ENCODE peak calls at places on chromosome 3, in seven cellular contexts. A is putamen, B is Calu3, Q is PC-3, S is PC-9, P is NCI-H1105 treated with DMSO at 0.1 percent for 48 hours, H is Right ventricle myocardium superior. Y is an unnamed sample.

GRCh38 chr3:44130249-44130648 is 111.4 kb upstream of the TOPAZ1 start:
- DNase-seq in A (no peak), B (no peak), Q (no peak), S (no peak), P (no peak), H (no peak), Y (no peak)

GRCh38 chr3:35078780-35079179 is 560.5 kb upstream of the ARPP21 start:
- DNase-seq in A (no peak), B (no peak), Q (no peak), S (no peak), P (no peak), H (no peak), Y (no peak)

GRCh38 chr3:146594843-146595482 is 10.2 kb downstream of the PLSCR5 start:
- DNase-seq in A (no peak), B (no peak), Q (peak), S (no peak), P (peak), H (no peak), Y (no peak)

GRCh38 chr3:146337991-146338390 is 87.1 kb upstream of the PLSCR4 start:
- DNase-seq in A (no peak), B (no peak), Q (no peak), S (no peak), P (no peak), H (no peak), Y (no peak)

GRCh38 chr3:65712156-65712555 is 326.6 kb downstream of the MAGI1 start:
- DNase-seq in A (no peak), B (no peak), Q (no peak), S (no peak), P (no peak), H (no peak), Y (no peak)

GRCh38 chr3:197394464-197395321 is 96.3 kb upstream of the DLG1 start:
- DNase-seq in A (no peak), B (no peak), Q (peak), S (peak), P (no peak), H (peak), Y (no peak)

GRCh38 chr3:188342991-188343732 is 189.2 kb downstream of the LPP start:
- DNase-seq in A (no peak), B (no peak), Q (no peak), S (no peak), P (no peak), H (peak), Y (no peak)

GRCh38 chr3:132788299-132788698 is 66.1 kb upstream of the NPHP3 start:
- DNase-seq in A (no peak), B (no peak), Q (peak), S (no peak), P (peak), H (no peak), Y (no peak)

GRCh38 chr3:47092090-47092489 is 71.8 kb downstream of the SETD2 start:
- DNase-seq in A (no peak), B (no peak), Q (no peak), S (no peak), P (no peak), H (no peak), Y (no peak)

GRCh38 chr3:22587446-22587845 is 615.7 kb upstream of the UBE2E2 start:
- DNase-seq in A (no peak), B (no peak), Q (no peak), S (no peak), P (no peak), H (no peak), Y (no peak)

GRCh38 chr3:66038726-66039589 is at the start of gene MAGI1:
- DNase-seq in A (peak), B (peak), Q (peak), S (peak), P (peak), H (peak), Y (peak)

GRCh38 chr3:142481196-142481595 is 33.4 kb upstream of the XRN1 start:
- DNase-seq in A (no peak), B (no peak), Q (no peak), S (no peak), P (no peak), H (no peak), Y (no peak)

GRCh38 chr3:107813066-107813465 is 277.8 kb downstream of the CD47 start:
- DNase-seq in A (no peak), B (no peak), Q (no peak), S (no peak), P (no peak), H (no peak), Y (no peak)

GRCh38 chr3:108296239-108296638 is at the start of gene HHLA2:
- DNase-seq in A (no peak), B (peak), Q (peak), S (peak), P (no peak), H (no peak), Y (no peak)

GRCh38 chr3:189621948-189622603 is 9.1 kb upstream of the TP63 start:
- DNase-seq in A (no peak), B (no peak), Q (peak), S (no peak), P (no peak), H (no peak), Y (no peak)

GRCh38 chr3:197363553-197364409 is 65.4 kb upstream of the DLG1 start:
- DNase-seq in A (no peak), B (no peak), Q (no peak), S (no peak), P (no peak), H (no peak), Y (no peak)

GRCh38 chr3:53226841-53227407 is 28.9 kb downstream of the TKT start:
- DNase-seq in A (no peak), B (no peak), Q (no peak), S (no peak), P (no peak), H (peak), Y (peak)

GRCh38 chr3:58178528-58179234 is 32.1 kb downstream of the DNASE1L3 start:
- DNase-seq in A (no peak), B (peak), Q (no peak), S (no peak), P (no peak), H (no peak), Y (no peak)

GRCh38 chr3:143158549-143158988 is 39.0 kb downstream of the CHST2 start:
- DNase-seq in A (no peak), B (no peak), Q (no peak), S (no peak), P (no peak), H (no peak), Y (peak)

GRCh38 chr3:16801698-16802097 is 83.1 kb upstream of the PLCL2 start:
- DNase-seq in A (no peak), B (no peak), Q (no peak), S (no peak), P (no peak), H (no peak), Y (no peak)

GRCh38 chr3:61858054-61858453 is 296.7 kb downstream of the PTPRG start:
- DNase-seq in A (no peak), B (no peak), Q (peak), S (no peak), P (peak), H (no peak), Y (no peak)

GRCh38 chr3:164620423-164620822 is 457.9 kb downstream of the SI start:
- DNase-seq in A (no peak), B (no peak), Q (peak), S (no peak), P (no peak), H (no peak), Y (no peak)

GRCh38 chr3:189898559-189899153 is 222.0 kb downstream of the P3H2 start:
- DNase-seq in A (no peak), B (no peak), Q (no peak), S (no peak), P (no peak), H (no peak), Y (no peak)

Y was measured in ELF-1.